ENCODE peak calls at places on chromosome 10, in four cellular contexts. C is mammary epithelial cell, Q is astrocyte, U is K562. R is an unnamed sample.
A peak's percentile ranks its signal among the peaks of the same experiment; 100 is the strongest.

GRCh38 chr10:126390324-126390723 is 2.0 kb upstream of the ADAM12 start:
- DNase-seq in U (no peak), C (no peak), Q (no peak), R (no peak)

GRCh38 chr10:73577788-73578187 is 13.4 kb downstream of the USP54 start:
- DNase-seq in Q (peak; percentile 81), U (no peak), C (peak; percentile 83), R (peak; percentile 5)

GRCh38 chr10:24438800-24439199 is 229.9 kb downstream of the KIAA1217 start:
- DNase-seq in Q (peak; percentile 76), C (no peak), U (no peak), R (no peak)

GRCh38 chr10:86266446-86267242 is 100.0 kb downstream of the GRID1 start:
- DNase-seq in C (no peak), U (no peak), Q (no peak), R (no peak)

GRCh38 chr10:3104251-3104918 is 37.0 kb downstream of the PFKP start:
- DNase-seq in Q (no peak), U (no peak), C (no peak), R (no peak)

GRCh38 chr10:1685671-1686450 is 51.5 kb downstream of the ADARB2 start:
- DNase-seq in U (no peak), Q (no peak), C (no peak), R (no peak)

GRCh38 chr10:29627201-29628105 is 7.3 kb downstream of the SVIL start:
- DNase-seq in U (no peak), Q (peak; percentile 68), C (peak; percentile 61), R (no peak)

GRCh38 chr10:45000138-45000763 is 472 bp upstream of the ZNF22 start:
- DNase-seq in U (no peak), Q (peak; percentile 36), C (no peak), R (no peak)

GRCh38 chr10:46328853-46329689 is 42.3 kb downstream of the ANTXRL start:
- DNase-seq in Q (no peak), C (no peak), U (no peak), R (no peak)

GRCh38 chr10:5854178-5854570 is 35.5 kb downstream of the ANKRD16 start:
- DNase-seq in C (no peak), U (no peak), Q (no peak), R (no peak)

GRCh38 chr10:11871470-11871869 is 48.3 kb downstream of the PROSER2 start:
- DNase-seq in U (peak; percentile 67), C (no peak), Q (peak; percentile 31), R (no peak)

GRCh38 chr10:69445094-69445493 is 6.2 kb upstream of the TSPAN15 start:
- DNase-seq in U (no peak), C (no peak), Q (no peak), R (no peak)

GRCh38 chr10:76119515-76119914 is 688.1 kb downstream of the LRMDA start:
- DNase-seq in Q (peak; percentile 59), C (peak; percentile 39), U (no peak), R (no peak)

GRCh38 chr10:124230586-124231187 is 137.3 kb upstream of the CHST15 start:
- DNase-seq in C (no peak), Q (no peak), U (no peak), R (no peak)

GRCh38 chr10:62306663-62307062 is 38.0 kb upstream of the RTKN2 start:
- DNase-seq in Q (peak; percentile 21), U (no peak), C (no peak), R (no peak)

GRCh38 chr10:98511861-98512260 is 65.1 kb upstream of the HPS1 start:
- DNase-seq in Q (no peak), U (no peak), C (no peak), R (no peak)

GRCh38 chr10:21776883-21777282 is 226.6 kb downstream of the DNAJC1 start:
- DNase-seq in Q (no peak), U (no peak), C (no peak), R (no peak)

GRCh38 chr10:109451879-109452278 is 471.4 kb downstream of the XPNPEP1 start:
- DNase-seq in U (no peak), C (no peak), Q (no peak), R (no peak)

GRCh38 chr10:109454691-109455090 is 468.6 kb downstream of the XPNPEP1 start:
- DNase-seq in C (no peak), U (no peak), Q (no peak), R (no peak)

DNA sequence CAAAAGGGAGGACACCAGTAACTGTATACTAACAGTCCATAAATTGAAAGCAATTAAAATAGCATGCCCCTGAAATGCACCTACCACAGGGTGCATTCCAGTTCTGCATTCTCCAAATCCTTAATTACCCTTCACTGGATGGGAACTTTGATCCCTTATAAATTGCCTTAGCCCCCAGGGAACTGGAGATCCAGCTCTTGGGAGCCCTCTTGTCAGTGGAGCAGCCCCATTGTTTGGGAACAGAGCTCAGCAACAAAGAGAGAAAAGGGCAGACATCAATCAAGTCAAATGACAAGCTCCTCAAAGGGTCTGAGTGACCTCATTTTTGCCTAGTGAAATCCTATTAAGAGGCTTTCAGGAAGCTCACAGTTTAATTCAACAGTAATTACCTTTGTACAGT is 472.6 kb downstream of the XPNPEP1 start:
- DNase-seq in Q (no peak), C (no peak), U (no peak), R (peak; percentile 96)
- TF ChIP-seq EZH2 in Q (no peak), C (no peak), U (no peak), R (no peak)

GRCh38 chr10:4329237-4329636 is 496.8 kb upstream of the AKR1E2 start:
- DNase-seq in Q (no peak), U (no peak), C (no peak), R (no peak)
- TF ChIP-seq EZH2 in Q (no peak), U (no peak), C (no peak), R (no peak)

GRCh38 chr10:123134915-123135414 is 805 bp upstream of the HMX3 start:
- DNase-seq in U (peak; percentile 93), Q (no peak), C (no peak), R (peak; percentile 22)
- TF ChIP-seq EZH2 in U (no peak), Q (peak; percentile 47), C (peak; percentile 17), R (peak; percentile 15)

GRCh38 chr10:59176241-59177030 is at the start of gene PHYHIPL:
- DNase-seq in U (no peak), Q (no peak), C (peak; percentile 5), R (peak; percentile 73)
- TF ChIP-seq EZH2 in U (no peak), Q (peak; percentile 93), C (peak; percentile 40), R (peak; percentile 68)

GRCh38 chr10:110642980-110643655 is 1.0 kb upstream of the RBM20 start:
- DNase-seq in U (no peak), Q (no peak), C (no peak), R (peak; percentile 85)
- TF ChIP-seq EZH2 in U (no peak), Q (peak; percentile 71), C (peak; percentile 57), R (peak; percentile 74)

GRCh38 chr10:130713731-130714130 is 577.5 kb downstream of the GLRX3 start:
- DNase-seq in C (no peak), U (no peak), Q (no peak), R (no peak)

GRCh38 chr10:130711072-130711471 is 574.9 kb downstream of the GLRX3 start:
- DNase-seq in C (no peak), Q (no peak), U (no peak), R (peak; percentile 24)

GRCh38 chr10:130714700-130715467 is 578.7 kb downstream of the GLRX3 start:
- DNase-seq in Q (no peak), U (no peak), C (no peak), R (peak; percentile 22)

GRCh38 chr10:130715686-130716670 is 579.8 kb downstream of the GLRX3 start:
- DNase-seq in Q (no peak), C (no peak), U (no peak), R (no peak)

GRCh38 chr10:130713105-130713504 is 576.9 kb downstream of the GLRX3 start:
- DNase-seq in U (no peak), Q (no peak), C (no peak), R (no peak)
- TF ChIP-seq EZH2 in U (no peak), Q (no peak), C (no peak), R (no peak)

R was measured in neural progenitor cell.